ENCODE peak calls at places on chromosomes 2 and 18, in seven cellular contexts. P is Kasumi-1, C is endothelial cell, K is HTR-8/SVneo, L is AG04450, B is heart left ventricle, U is mucosa of gallbladder. Q is an unnamed sample.

GRCh38 chr2:56483081-56483480 is 299.3 kb downstream of the CCDC85A start:
- DNase-seq in K (no peak), U (no peak), L (no peak), P (no peak), C (no peak), B (no peak), Q (no peak)

GRCh38 chr2:195520671-195521155 is 136.3 kb upstream of the SLC39A10 start:
- DNase-seq in U (no peak), B (no peak), C (no peak), P (no peak), K (peak), L (peak), Q (peak)

GRCh38 chr2:157329524-157329923 is 3.9 kb upstream of the ERMN start:
- DNase-seq in U (peak), K (no peak), P (no peak), C (no peak), B (no peak), L (no peak), Q (no peak)

GRCh38 chr2:172856561-172856960 is 120.9 kb downstream of the RAPGEF4 start:
- DNase-seq in K (no peak), C (no peak), L (no peak), P (no peak), U (no peak), B (no peak), Q (no peak)

GRCh38 chr2:128379021-128380005 is 60.6 kb upstream of the HS6ST1 start:
- DNase-seq in C (no peak), P (no peak), L (peak), B (peak), U (peak), K (no peak), Q (peak)

GRCh38 chr2:16140771-16141640 is 200.7 kb downstream of the MYCN start:
- DNase-seq in B (no peak), U (peak), P (no peak), C (no peak), L (no peak), K (no peak), Q (no peak)

GRCh38 chr2:229870903-229871650 is 50.7 kb downstream of the TRIP12 start:
- DNase-seq in L (no peak), P (no peak), K (no peak), U (no peak), C (no peak), B (no peak), Q (no peak)

GRCh38 chr2:232309592-232309991 is 69.0 kb upstream of the ALPP start:
- DNase-seq in B (no peak), K (no peak), P (no peak), L (no peak), U (no peak), C (no peak), Q (no peak)

GRCh38 chr2:174699993-174700766 is 64.1 kb downstream of the CHRNA1 start:
- DNase-seq in P (peak), L (peak), C (peak), B (no peak), K (peak), U (peak), Q (no peak)

GRCh38 chr2:61135510-61135909 is 26.5 kb upstream of the C2orf74 start:
- DNase-seq in B (no peak), L (no peak), K (peak), P (peak), C (no peak), U (no peak), Q (no peak)

GRCh38 chr18:2657788-2658458 is 2.4 kb downstream of the SMCHD1 start:
- DNase-seq in U (no peak), P (peak), C (no peak), B (no peak), L (peak), K (peak), Q (peak)

GRCh38 chr18:9792565-9793226 is 84.6 kb downstream of the RAB31 start:
- DNase-seq in K (no peak), L (no peak), C (peak), P (peak), B (no peak), U (no peak), Q (no peak)

GRCh38 chr2:158181171-158181570 is 79.5 kb downstream of the UPP2 start:
- DNase-seq in B (no peak), P (no peak), K (no peak), U (no peak), L (no peak), C (no peak), Q (no peak)

GRCh38 chr2:24058887-24059286 is 9.3 kb downstream of the FKBP1B start:
- DNase-seq in U (no peak), P (no peak), K (no peak), C (no peak), B (no peak), L (no peak), Q (no peak)

GRCh38 chr2:179107737-179108136 is 57.8 kb upstream of the CCDC141 start:
- DNase-seq in L (no peak), B (no peak), C (no peak), U (peak), K (no peak), P (no peak), Q (no peak)

GRCh38 chr18:7514796-7515440 is 52.2 kb upstream of the PTPRM start:
- DNase-seq in P (no peak), C (no peak), U (no peak), K (no peak), B (no peak), L (no peak), Q (no peak)

GRCh38 chr2:63066265-63066664 is 15.6 kb downstream of the OTX1 start:
- DNase-seq in P (no peak), U (no peak), L (no peak), K (no peak), C (no peak), B (no peak), Q (no peak)

Q was measured in BJ.